ENCODE peak calls at places on chromosome 20, in seven cellular contexts. P, F, W, K, I, M and L are unnamed samples.

GRCh38 chr20:45890077-45890996 is 671 bp downstream of the NEURL2 start:
- DNase-seq in P (peak), F (no peak), W (peak), K (peak), I (peak), M (peak), L (peak)

GRCh38 chr20:58585753-58586540 is 65.1 kb upstream of the STX16 start:
- DNase-seq in P (no peak), F (no peak), W (no peak), K (no peak), I (no peak), M (no peak), L (no peak)

GRCh38 chr20:49496526-49497216 is 14.2 kb upstream of the KCNB1 start:
- DNase-seq in P (no peak), F (no peak), W (no peak), K (no peak), I (no peak), M (no peak), L (no peak)

GRCh38 chr20:22732751-22733150 is 148.4 kb upstream of the FOXA2 start:
- DNase-seq in P (no peak), F (no peak), W (no peak), K (no peak), I (no peak), M (no peak), L (no peak)

GRCh38 chr20:42274977-42275376 is 656.8 kb upstream of the CHD6 start:
- DNase-seq in P (no peak), F (no peak), W (no peak), K (no peak), I (no peak), M (no peak), L (no peak)

GRCh38 chr20:49230575-49231211 is 11.5 kb downstream of the DDX27 start:
- DNase-seq in P (no peak), F (no peak), W (no peak), K (peak), I (no peak), M (no peak), L (no peak)

GRCh38 chr20:59993736-59994484 is 35.7 kb downstream of the CDH26 start:
- DNase-seq in P (no peak), F (no peak), W (no peak), K (no peak), I (no peak), M (no peak), L (no peak)

GRCh38 chr20:32605167-32605656 is 20.1 kb upstream of the NOL4L start:
- DNase-seq in P (no peak), F (no peak), W (peak), K (no peak), I (no peak), M (no peak), L (no peak)

GRCh38 chr20:10673176-10673830 is 496 bp downstream of the JAG1 start:
- DNase-seq in P (peak), F (peak), W (peak), K (peak), I (peak), M (no peak), L (no peak)

GRCh38 chr20:39961667-39962066 is 727.4 kb downstream of the MAFB start:
- DNase-seq in P (no peak), F (no peak), W (no peak), K (no peak), I (no peak), M (no peak), L (no peak)

GRCh38 chr20:12936524-12936923 is 72.2 kb upstream of the SPTLC3 start:
- DNase-seq in P (no peak), F (no peak), W (no peak), K (no peak), I (no peak), M (no peak), L (no peak)

GRCh38 chr20:43669332-43669731 is 2.4 kb downstream of the MYBL2 start:
- DNase-seq in P (no peak), F (no peak), W (no peak), K (no peak), I (no peak), M (no peak), L (no peak)

GRCh38 chr20:47576516-47577033 is 74.9 kb downstream of the NCOA3 start:
- DNase-seq in P (peak), F (peak), W (peak), K (peak), I (no peak), M (peak), L (no peak)

GRCh38 chr20:48153523-48153922 is 368.2 kb upstream of the SULF2 start:
- DNase-seq in P (no peak), F (no peak), W (peak), K (no peak), I (no peak), M (no peak), L (no peak)